ENCODE peak calls at places on chromosomes 11 and 22, in eight cellular contexts. One of them, this sample, is unnamed.

GRCh38 chr11:6630632-6631291 is 11.5 kb upstream of the TPP1 start:
- DNase-seq in body of pancreas: no peak
- DNase-seq in gastrocnemius medialis: no peak
- DNase-seq in adrenal gland: no peak
- DNase-seq in thyroid gland: peak
- DNase-seq in A549: no peak
- DNase-seq in lower leg skin: no peak
- DNase-seq in IMR-90: no peak
- DNase-seq in this sample: no peak

GRCh38 chr11:24386551-24387404 is 110.1 kb upstream of the LUZP2 start:
- DNase-seq in body of pancreas: no peak
- DNase-seq in gastrocnemius medialis: no peak
- DNase-seq in adrenal gland: no peak
- DNase-seq in thyroid gland: no peak
- DNase-seq in A549: no peak
- DNase-seq in lower leg skin: no peak
- DNase-seq in IMR-90: peak
- DNase-seq in this sample: no peak

GRCh38 chr11:637593-638507 is 781 bp downstream of the DRD4 start:
- DNase-seq in body of pancreas: no peak
- DNase-seq in gastrocnemius medialis: no peak
- DNase-seq in adrenal gland: peak
- DNase-seq in thyroid gland: no peak
- DNase-seq in A549: no peak
- DNase-seq in lower leg skin: no peak
- DNase-seq in IMR-90: no peak
- DNase-seq in this sample: no peak

GRCh38 chr22:25563757-25564319 is 637 bp upstream of the GRK3 start:
- DNase-seq in body of pancreas: peak
- DNase-seq in gastrocnemius medialis: no peak
- DNase-seq in adrenal gland: peak
- DNase-seq in thyroid gland: peak
- DNase-seq in A549: no peak
- DNase-seq in lower leg skin: peak
- DNase-seq in IMR-90: peak
- DNase-seq in this sample: peak

GRCh38 chr11:116379185-116379828 is 393.5 kb downstream of the BUD13 start:
- DNase-seq in body of pancreas: peak
- DNase-seq in gastrocnemius medialis: no peak
- DNase-seq in adrenal gland: peak
- DNase-seq in thyroid gland: peak
- DNase-seq in A549: no peak
- DNase-seq in lower leg skin: no peak
- DNase-seq in IMR-90: peak
- DNase-seq in this sample: no peak

GRCh38 chr22:23569291-23569690 is 10.8 kb downstream of the IGLL1 start:
- DNase-seq in body of pancreas: no peak
- DNase-seq in gastrocnemius medialis: no peak
- DNase-seq in adrenal gland: no peak
- DNase-seq in thyroid gland: no peak
- DNase-seq in A549: no peak
- DNase-seq in lower leg skin: no peak
- DNase-seq in IMR-90: no peak
- DNase-seq in this sample: no peak

GRCh38 chr22:29693671-29694070 is 26.1 kb upstream of the CABP7 start:
- DNase-seq in body of pancreas: no peak
- DNase-seq in gastrocnemius medialis: no peak
- DNase-seq in adrenal gland: no peak
- DNase-seq in thyroid gland: no peak
- DNase-seq in A549: no peak
- DNase-seq in lower leg skin: no peak
- DNase-seq in IMR-90: no peak
- DNase-seq in this sample: no peak

GRCh38 chr22:39520874-39521857 is 804 bp downstream of the ATF4 start:
- DNase-seq in body of pancreas: peak
- DNase-seq in gastrocnemius medialis: peak
- DNase-seq in adrenal gland: peak
- DNase-seq in thyroid gland: peak
- DNase-seq in A549: no peak
- DNase-seq in lower leg skin: peak
- DNase-seq in IMR-90: peak
- DNase-seq in this sample: peak

GRCh38 chr11:58621586-58622262 is 741 bp upstream of the CNTF start:
- DNase-seq in body of pancreas: no peak
- DNase-seq in gastrocnemius medialis: no peak
- DNase-seq in adrenal gland: no peak
- DNase-seq in thyroid gland: no peak
- DNase-seq in A549: no peak
- DNase-seq in lower leg skin: no peak
- DNase-seq in IMR-90: no peak
- DNase-seq in this sample: no peak

GRCh38 chr11:19510468-19510867 is 202.2 kb upstream of the NAV2 start:
- DNase-seq in body of pancreas: no peak
- DNase-seq in gastrocnemius medialis: no peak
- DNase-seq in adrenal gland: no peak
- DNase-seq in thyroid gland: no peak
- DNase-seq in A549: no peak
- DNase-seq in lower leg skin: no peak
- DNase-seq in IMR-90: no peak
- DNase-seq in this sample: no peak

GRCh38 chr11:19512621-19513020 is 200.0 kb upstream of the NAV2 start:
- DNase-seq in body of pancreas: no peak
- DNase-seq in gastrocnemius medialis: no peak
- DNase-seq in adrenal gland: no peak
- DNase-seq in thyroid gland: peak
- DNase-seq in A549: no peak
- DNase-seq in lower leg skin: no peak
- DNase-seq in IMR-90: no peak
- DNase-seq in this sample: no peak

GRCh38 chr11:19513253-19513652 is 199.4 kb upstream of the NAV2 start:
- DNase-seq in body of pancreas: no peak
- DNase-seq in gastrocnemius medialis: no peak
- DNase-seq in adrenal gland: no peak
- DNase-seq in thyroid gland: no peak
- DNase-seq in A549: no peak
- DNase-seq in lower leg skin: no peak
- DNase-seq in IMR-90: no peak
- DNase-seq in this sample: no peak

GRCh38 chr11:19511066-19511412 is 201.6 kb upstream of the NAV2 start:
- DNase-seq in body of pancreas: no peak
- DNase-seq in gastrocnemius medialis: no peak
- DNase-seq in adrenal gland: no peak
- DNase-seq in thyroid gland: no peak
- DNase-seq in A549: no peak
- DNase-seq in lower leg skin: no peak
- DNase-seq in IMR-90: no peak
- DNase-seq in this sample: no peak

DNA sequence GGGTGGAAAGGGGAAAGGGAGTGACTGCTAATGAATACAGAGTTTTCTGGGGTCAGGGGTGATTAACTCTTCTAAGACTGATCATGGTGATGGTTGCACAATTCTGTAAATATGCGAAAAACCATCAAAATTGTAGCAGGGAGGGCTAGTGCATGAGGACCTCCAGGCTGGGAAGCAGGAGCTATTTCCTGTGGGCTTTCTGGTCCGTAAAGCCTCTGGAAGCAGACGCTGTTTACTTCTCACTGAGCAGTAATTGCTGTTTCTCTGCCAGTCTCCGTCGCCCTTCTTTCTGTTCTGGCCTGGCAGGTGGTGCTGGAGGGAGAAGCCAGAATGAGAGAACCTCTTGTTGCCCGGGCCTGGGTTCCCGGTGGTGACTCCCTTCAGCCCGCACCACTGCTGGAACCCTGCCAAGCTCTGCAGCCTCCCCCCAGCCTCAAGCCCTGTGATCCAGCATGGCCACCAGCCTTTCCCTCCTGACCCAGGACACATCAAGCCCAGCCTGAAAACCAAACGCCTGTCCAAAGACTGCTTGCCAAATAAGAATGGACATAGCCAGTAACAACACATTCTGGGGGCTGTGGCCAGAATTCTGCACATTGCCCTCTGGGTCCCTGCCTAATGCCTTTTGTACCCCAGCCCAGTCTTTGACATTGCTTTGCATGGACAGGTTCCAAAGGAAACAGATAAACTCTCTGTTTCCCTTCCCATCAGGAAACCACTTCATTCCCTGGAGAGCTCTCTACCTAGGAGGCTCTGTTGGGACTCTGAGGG is 201.0 kb upstream of the NAV2 start:
- DNase-seq in body of pancreas: peak
- DNase-seq in gastrocnemius medialis: no peak
- DNase-seq in adrenal gland: peak
- DNase-seq in thyroid gland: peak
- DNase-seq in A549: no peak
- DNase-seq in lower leg skin: no peak
- DNase-seq in IMR-90: no peak
- DNase-seq in this sample: no peak
- TF ChIP-seq POLR2A in body of pancreas: no peak
- TF ChIP-seq POLR2A in gastrocnemius medialis: no peak
- TF ChIP-seq POLR2A in adrenal gland: no peak
- TF ChIP-seq POLR2A in thyroid gland: no peak
- TF ChIP-seq POLR2A in A549: no peak
- TF ChIP-seq POLR2A in lower leg skin: no peak
- TF ChIP-seq POLR2A in IMR-90: no peak
- TF ChIP-seq POLR2A in this sample: no peak

DNA sequence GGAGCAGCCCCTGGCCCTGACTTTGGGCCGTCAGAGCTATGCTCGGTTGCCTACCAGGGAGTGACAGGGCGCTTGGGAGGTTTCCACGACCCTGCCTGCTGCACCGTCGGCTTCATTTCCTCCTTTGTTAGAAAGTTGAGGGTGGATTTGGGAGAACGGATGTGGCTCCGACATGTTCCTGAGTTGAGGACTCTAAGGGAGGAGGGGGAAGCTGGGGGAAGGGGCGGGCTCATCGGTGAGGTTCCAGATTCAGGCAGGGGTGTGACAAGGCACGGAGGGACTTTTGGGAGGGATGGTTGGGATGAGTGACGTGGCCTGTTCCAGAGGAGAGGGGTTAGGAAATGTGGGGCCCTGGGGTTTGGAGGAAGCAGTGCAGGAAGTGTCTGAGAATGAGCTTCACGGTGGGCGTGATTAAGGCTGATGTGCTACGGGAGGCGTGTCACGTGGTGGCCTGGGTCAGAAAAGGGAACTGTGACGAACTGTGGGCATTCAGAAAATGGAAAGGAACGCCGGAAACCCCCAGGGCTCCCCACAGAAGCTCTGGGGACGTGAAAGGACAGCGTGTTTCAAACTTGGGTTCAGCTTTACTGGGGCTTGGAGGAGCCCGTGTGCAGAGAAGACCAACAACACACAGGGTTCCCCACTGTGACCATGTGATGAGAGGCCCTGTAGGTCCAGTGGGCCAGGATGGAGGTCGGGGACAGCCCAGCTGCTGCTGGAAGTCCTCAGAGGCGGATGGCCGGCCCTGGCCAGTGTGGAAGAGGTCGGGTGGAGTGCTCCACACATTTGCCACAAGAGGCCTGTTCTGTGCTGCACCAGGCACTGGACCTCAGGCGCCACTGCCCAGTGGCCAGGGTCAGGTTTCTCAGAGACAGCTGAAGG is 2.8 kb downstream of the PARVB start:
- DNase-seq in body of pancreas: peak
- DNase-seq in gastrocnemius medialis: peak
- DNase-seq in adrenal gland: peak
- DNase-seq in thyroid gland: peak
- DNase-seq in A549: no peak
- DNase-seq in lower leg skin: peak
- DNase-seq in IMR-90: peak
- DNase-seq in this sample: peak
- TF ChIP-seq POLR2A in body of pancreas: no peak
- TF ChIP-seq POLR2A in gastrocnemius medialis: peak
- TF ChIP-seq POLR2A in adrenal gland: peak
- TF ChIP-seq POLR2A in thyroid gland: no peak
- TF ChIP-seq POLR2A in A549: no peak
- TF ChIP-seq POLR2A in lower leg skin: no peak
- TF ChIP-seq POLR2A in IMR-90: peak
- TF ChIP-seq POLR2A in this sample: no peak

DNA sequence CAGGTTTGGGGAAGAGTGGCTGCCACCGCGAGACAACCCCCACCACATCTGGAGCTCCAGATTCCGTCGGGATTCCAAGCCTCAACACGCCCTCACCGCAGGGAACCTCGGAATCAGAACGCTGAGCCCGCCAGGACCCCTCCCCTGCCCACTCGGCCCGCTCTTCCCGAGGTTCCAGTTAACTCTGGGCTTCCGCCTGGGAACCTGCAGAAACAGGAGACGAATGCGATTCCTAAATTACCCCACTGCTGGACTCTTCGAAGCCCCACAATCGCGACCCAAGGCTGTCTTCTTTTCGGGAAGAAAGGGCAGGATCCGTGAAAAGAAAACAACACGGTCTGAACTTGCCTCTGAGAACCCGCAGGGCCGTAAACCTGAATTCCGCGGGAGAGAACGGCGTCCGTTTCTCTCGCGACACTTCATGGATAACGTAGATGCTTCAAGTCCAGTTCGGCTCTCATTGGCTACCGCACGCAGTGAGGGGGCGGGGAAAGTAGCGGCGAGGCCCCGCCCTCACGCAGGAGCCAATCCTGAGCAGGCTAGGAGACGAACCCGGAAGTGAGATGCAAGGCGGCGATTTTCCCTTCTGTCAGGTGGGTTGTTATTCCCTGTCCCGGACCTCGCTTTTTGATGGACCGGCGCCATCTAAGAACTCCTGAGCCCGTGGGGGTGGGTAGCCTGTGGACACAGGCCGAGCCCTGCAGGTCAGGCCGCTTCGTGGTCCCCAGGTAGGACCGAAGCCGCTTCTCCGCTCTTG is at the start of the genes ANKRD49 and MRE11:
- DNase-seq in body of pancreas: peak
- DNase-seq in gastrocnemius medialis: peak
- DNase-seq in adrenal gland: peak
- DNase-seq in thyroid gland: peak
- DNase-seq in A549: peak
- DNase-seq in lower leg skin: peak
- DNase-seq in IMR-90: peak
- DNase-seq in this sample: peak
- TF ChIP-seq POLR2A in body of pancreas: peak
- TF ChIP-seq POLR2A in gastrocnemius medialis: peak
- TF ChIP-seq POLR2A in adrenal gland: no peak
- TF ChIP-seq POLR2A in thyroid gland: no peak
- TF ChIP-seq POLR2A in A549: peak
- TF ChIP-seq POLR2A in lower leg skin: no peak
- TF ChIP-seq POLR2A in IMR-90: peak
- TF ChIP-seq POLR2A in this sample: no peak

DNA sequence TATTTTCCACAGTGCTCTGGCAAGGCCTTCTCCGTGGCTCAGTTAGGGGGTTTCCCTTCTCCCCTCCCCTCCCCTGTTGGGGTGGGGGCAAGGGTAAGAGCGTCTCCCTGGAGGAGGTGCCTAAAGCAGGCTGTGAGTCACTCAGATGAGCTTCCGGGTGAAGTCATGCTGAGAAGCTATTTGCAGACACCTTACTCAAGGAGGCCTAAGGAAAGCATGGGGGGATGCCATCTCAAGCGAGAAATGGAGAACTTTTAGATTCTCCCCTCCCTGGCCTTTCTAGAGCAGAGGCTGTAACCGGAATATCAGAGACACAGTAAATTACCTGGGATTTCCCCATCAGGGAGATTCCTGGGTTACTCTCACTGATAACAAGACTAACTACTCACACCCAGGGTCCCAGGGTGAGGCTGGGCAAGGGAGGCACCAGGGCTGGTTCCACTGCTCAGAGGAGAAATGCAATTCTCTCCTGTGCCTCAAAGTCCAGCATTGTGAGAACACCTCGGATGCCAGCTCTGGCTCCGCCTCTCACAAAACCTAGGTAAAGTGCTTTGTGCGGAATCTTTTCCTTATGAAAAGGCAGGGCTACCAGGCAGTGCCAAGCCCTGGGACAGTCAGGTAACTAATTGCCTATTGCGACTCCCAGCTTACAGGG is 123.6 kb downstream of the ABTB2 start:
- DNase-seq in body of pancreas: peak
- DNase-seq in gastrocnemius medialis: no peak
- DNase-seq in adrenal gland: no peak
- DNase-seq in thyroid gland: peak
- DNase-seq in A549: no peak
- DNase-seq in lower leg skin: no peak
- DNase-seq in IMR-90: peak
- DNase-seq in this sample: no peak
- TF ChIP-seq POLR2A in body of pancreas: no peak
- TF ChIP-seq POLR2A in gastrocnemius medialis: no peak
- TF ChIP-seq POLR2A in adrenal gland: no peak
- TF ChIP-seq POLR2A in thyroid gland: no peak
- TF ChIP-seq POLR2A in A549: no peak
- TF ChIP-seq POLR2A in lower leg skin: no peak
- TF ChIP-seq POLR2A in IMR-90: no peak
- TF ChIP-seq POLR2A in this sample: no peak